ENCODE peak calls at places on chromosomes 13 and 19, in ten cellular contexts. D is ecto neural progenitor cell; E is substantia nigra; A is adrenal gland; R is activated T-helper 1 cell treated with anti-CD3 and anti-CD28 coated beads, Interleukin-2, amount 50 U/mL, for 16 hours; I is stomach; F is activated CD4-positive, alpha-beta T cell treated with anti-CD3 and anti-CD28 coated beads, Interleukin-2, amount 10 ng/mL, durations not matched to agents 7 days and 5 days; X is heart left ventricle; O is activated gamma-delta T cell treated with Interleukin-2 at 50 U/mL for 16 hours; H is Kasumi-1. G is an unnamed sample.
A peak's percentile ranks its signal among the peaks of the same experiment; 100 is the strongest.

GRCh38 chr13:21632196-21632595 is 28.2 kb upstream of the MICU2 start:
- DNase-seq in D (no peak), E (no peak), A (no peak), R (no peak), I (no peak), F (no peak), X (no peak), O (no peak), H (no peak), G (no peak)

GRCh38 chr19:5949792-5950305 is 28.1 kb downstream of the RANBP3 start:
- DNase-seq in D (no peak), E (no peak), A (no peak), R (peak; percentile 13), I (peak; percentile 76), F (peak; percentile 47), X (peak; percentile 76), O (peak; percentile 41), H (no peak), G (no peak)

GRCh38 chr19:45558399-45558878 is 26.2 kb downstream of the OPA3 start:
- DNase-seq in D (peak; percentile 69), E (no peak), A (peak; percentile 48), R (peak; percentile 24), I (peak; percentile 56), F (peak; percentile 83), X (peak; percentile 40), O (peak; percentile 64), H (peak; percentile 87), G (peak; percentile 63)

GRCh38 chr19:38387550-38388309 is at the start of gene GGN:
- DNase-seq in D (peak; percentile 96), E (peak; percentile 20), A (peak; percentile 82), R (peak; percentile 63), I (peak; percentile 86), F (peak; percentile 77), X (peak; percentile 75), O (peak; percentile 66), H (peak; percentile 75), G (peak; percentile 84)

GRCh38 chr19:49691243-49692101 is 556 bp downstream of the CPT1C start:
- DNase-seq in D (peak; percentile 88), E (peak; percentile 39), A (no peak), R (no peak), I (no peak), F (no peak), X (peak; percentile 75), O (no peak), H (no peak), G (no peak)

GRCh38 chr13:109412232-109412935 is 374.0 kb downstream of the IRS2 start:
- DNase-seq in D (peak; percentile 81), E (peak; percentile 12), A (peak; percentile 71), R (no peak), I (peak; percentile 34), F (no peak), X (peak; percentile 75), O (no peak), H (peak; percentile 35), G (no peak)

GRCh38 chr13:55576389-55576788 is 1564.3 kb upstream of the PRR20A start:
- DNase-seq in D (no peak), E (no peak), A (no peak), R (no peak), I (no peak), F (no peak), X (no peak), O (no peak), H (no peak), G (no peak)

GRCh38 chr13:76677047-76677446 is 209.2 kb downstream of the KCTD12 start:
- DNase-seq in D (no peak), E (no peak), A (peak; percentile 9), R (no peak), I (no peak), F (no peak), X (peak; percentile 65), O (no peak), H (no peak), G (no peak)

GRCh38 chr19:39874404-39874803 is 28.2 kb upstream of the FBL start:
- DNase-seq in D (no peak), E (no peak), A (no peak), R (no peak), I (no peak), F (no peak), X (no peak), O (no peak), H (no peak), G (no peak)

GRCh38 chr13:113483504-113484287 is 6.8 kb downstream of the DCUN1D2 start:
- DNase-seq in D (no peak), E (no peak), A (no peak), R (no peak), I (no peak), F (no peak), X (peak; percentile 50), O (no peak), H (no peak), G (no peak)

GRCh38 chr19:16030964-16031871 is 45.1 kb upstream of the TPM4 start:
- DNase-seq in D (no peak), E (no peak), A (no peak), R (no peak), I (no peak), F (no peak), X (no peak), O (no peak), H (no peak), G (no peak)

GRCh38 chr13:112024577-112024976 is 42.4 kb upstream of the SOX1 start:
- DNase-seq in D (no peak), E (no peak), A (no peak), R (no peak), I (no peak), F (no peak), X (no peak), O (no peak), H (no peak), G (no peak)

GRCh38 chr13:31045621-31046081 is 113.2 kb downstream of the TEX26 start:
- DNase-seq in D (no peak), E (no peak), A (peak; percentile 82), R (peak; percentile 60), I (peak; percentile 69), F (peak; percentile 69), X (peak; percentile 75), O (peak; percentile 65), H (peak; percentile 72), G (no peak)

GRCh38 chr13:98977568-98978270 is at the start of gene DOCK9:
- DNase-seq in D (peak; percentile 77), E (peak; percentile 70), A (peak; percentile 36), R (no peak), I (peak; percentile 60), F (no peak), X (peak; percentile 74), O (no peak), H (no peak), G (no peak)

GRCh38 chr13:114064516-114065140 is 67.8 kb downstream of the RASA3 start:
- DNase-seq in D (peak; percentile 89), E (peak; percentile 79), A (peak; percentile 54), R (no peak), I (peak; percentile 51), F (no peak), X (peak; percentile 36), O (no peak), H (no peak), G (no peak)

GRCh38 chr13:30696278-30697176 is 38.8 kb upstream of the ALOX5AP start:
- DNase-seq in D (no peak), E (no peak), A (peak; percentile 50), R (no peak), I (no peak), F (no peak), X (peak; percentile 55), O (no peak), H (peak; percentile 40), G (no peak)

GRCh38 chr19:10760268-10760944 is 42.5 kb downstream of the DNM2 start:
- DNase-seq in D (no peak), E (no peak), A (no peak), R (no peak), I (no peak), F (peak; percentile 17), X (no peak), O (peak; percentile 18), H (no peak), G (no peak)

GRCh38 chr19:49097453-49098288 is 12.4 kb downstream of the SNRNP70 start:
- DNase-seq in D (peak; percentile 85), E (no peak), A (peak; percentile 58), R (peak; percentile 57), I (peak; percentile 82), F (peak; percentile 78), X (peak; percentile 56), O (peak; percentile 70), H (peak; percentile 81), G (peak; percentile 77)

GRCh38 chr19:29211562-29212416 is 1.2 kb downstream of the UQCRFS1 start:
- DNase-seq in D (no peak), E (no peak), A (peak; percentile 45), R (no peak), I (no peak), F (peak; percentile 22), X (no peak), O (no peak), H (no peak), G (peak; percentile 78)

GRCh38 chr19:33521480-33522370 is at the start of gene PEPD:
- DNase-seq in D (peak; percentile 97), E (peak; percentile 83), A (peak; percentile 90), R (peak; percentile 72), I (peak; percentile 90), F (peak; percentile 84), X (peak; percentile 92), O (peak; percentile 74), H (peak; percentile 80), G (peak; percentile 88)

G was measured in erythroblast.